ENCODE peak calls at places on chromosomes 3 and 15, in seven cellular contexts. G is mammary epithelial cell, P is neuronal stem cell, R is endothelial cell of umbilical vein, Q is fibroblast of lung, I is astrocyte, X is A549. N is an unnamed sample.

GRCh38 chr3:153601422-153601853 is 439.4 kb downstream of the RAP2B start:
- DNase-seq in G (no peak), P (no peak), R (peak), Q (no peak), I (no peak), X (no peak), N (no peak)

GRCh38 chr3:42745776-42746454 is 27.1 kb downstream of the CCDC13 start:
- DNase-seq in G (no peak), P (no peak), R (no peak), Q (no peak), I (no peak), X (no peak), N (no peak)

GRCh38 chr3:29591579-29591978 is 310.7 kb downstream of the RBMS3 start:
- DNase-seq in G (no peak), P (no peak), R (no peak), Q (no peak), I (no peak), X (peak), N (no peak)

GRCh38 chr3:150370982-150371381 is 37.1 kb upstream of the TSC22D2 start:
- DNase-seq in G (no peak), P (no peak), R (peak), Q (peak), I (no peak), X (no peak), N (no peak)

GRCh38 chr3:78496458-78496857 is 1271.3 kb downstream of the ROBO1 start:
- DNase-seq in G (no peak), P (no peak), R (no peak), Q (no peak), I (no peak), X (no peak), N (no peak)

GRCh38 chr3:123099331-123100191 is 32.7 kb downstream of the PDIA5 start:
- DNase-seq in G (no peak), P (no peak), R (no peak), Q (no peak), I (no peak), X (no peak), N (no peak)

GRCh38 chr3:157498374-157498773 is 4.8 kb downstream of the VEPH1 start:
- DNase-seq in G (no peak), P (no peak), R (no peak), Q (no peak), I (no peak), X (no peak), N (no peak)

GRCh38 chr3:139774570-139775302 is 97.0 kb upstream of the NMNAT3 start:
- DNase-seq in G (no peak), P (peak), R (no peak), Q (peak), I (peak), X (no peak), N (no peak)

GRCh38 chr15:47688573-47689086 is 28.7 kb upstream of the SEMA6D start:
- DNase-seq in G (peak), P (no peak), R (peak), Q (peak), I (peak), X (no peak), N (no peak)

GRCh38 chr3:31343075-31343474 is 189.7 kb upstream of the STT3B start:
- DNase-seq in G (no peak), P (no peak), R (no peak), Q (peak), I (peak), X (no peak), N (no peak)

GRCh38 chr3:126616931-126617330 is 38.0 kb downstream of the TXNRD3 start:
- DNase-seq in G (peak), P (no peak), R (peak), Q (peak), I (no peak), X (no peak), N (no peak)

GRCh38 chr15:74828835-74829234 is 2.4 kb downstream of the CPLX3 start:
- DNase-seq in G (no peak), P (no peak), R (no peak), Q (no peak), I (no peak), X (no peak), N (no peak)

GRCh38 chr3:196660381-196661166 is 21.1 kb downstream of the NRROS start:
- DNase-seq in G (no peak), P (no peak), R (no peak), Q (no peak), I (no peak), X (no peak), N (no peak)

GRCh38 chr3:11306815-11307589 is 34.8 kb downstream of the ATG7 start:
- DNase-seq in G (no peak), P (no peak), R (peak), Q (peak), I (peak), X (no peak), N (peak)

GRCh38 chr15:55627730-55628368 is 39.7 kb upstream of the PYGO1 start:
- DNase-seq in G (peak), P (no peak), R (peak), Q (peak), I (peak), X (peak), N (no peak)

GRCh38 chr15:96849501-96849900 is 519.0 kb downstream of the NR2F2 start:
- DNase-seq in G (peak), P (no peak), R (peak), Q (peak), I (peak), X (no peak), N (no peak)

GRCh38 chr3:119681279-119681678 is 4.1 kb upstream of the COX17 start:
- DNase-seq in G (peak), P (no peak), R (peak), Q (peak), I (peak), X (peak), N (no peak)

GRCh38 chr15:89851665-89852341 is 37.2 kb upstream of the ANPEP start:
- DNase-seq in G (no peak), P (no peak), R (peak), Q (no peak), I (no peak), X (no peak), N (no peak)

GRCh38 chr3:178930116-178930515 is 141.5 kb downstream of the ZMAT3 start:
- DNase-seq in G (no peak), P (no peak), R (no peak), Q (no peak), I (no peak), X (no peak), N (no peak)

GRCh38 chr3:196965112-196965803 is 3.4 kb downstream of the PIGZ start:
- DNase-seq in G (no peak), P (no peak), R (no peak), Q (no peak), I (no peak), X (no peak), N (no peak)

GRCh38 chr3:191695131-191695814 is 234.3 kb downstream of the PYDC2 start:
- DNase-seq in G (no peak), P (no peak), R (no peak), Q (no peak), I (no peak), X (no peak), N (no peak)

GRCh38 chr15:68412218-68412617 is 19.7 kb downstream of the ITGA11 start:
- DNase-seq in G (no peak), P (no peak), R (no peak), Q (no peak), I (no peak), X (no peak), N (no peak)

GRCh38 chr3:151895881-151896661 is 22.6 kb downstream of the SUCNR1 start:
- DNase-seq in G (no peak), P (no peak), R (peak), Q (peak), I (no peak), X (no peak), N (no peak)

GRCh38 chr3:14431556-14431927 is 29.1 kb downstream of the SLC6A6 start:
- DNase-seq in G (no peak), P (no peak), R (no peak), Q (no peak), I (no peak), X (no peak), N (no peak)

GRCh38 chr3:14429689-14430452 is 27.5 kb downstream of the SLC6A6 start:
- DNase-seq in G (no peak), P (no peak), R (no peak), Q (no peak), I (no peak), X (no peak), N (no peak)

GRCh38 chr3:14430706-14431470 is 28.5 kb downstream of the SLC6A6 start:
- DNase-seq in G (no peak), P (no peak), R (no peak), Q (no peak), I (no peak), X (no peak), N (no peak)

GRCh38 chr3:14428087-14429067 is 26.0 kb downstream of the SLC6A6 start:
- DNase-seq in G (no peak), P (no peak), R (no peak), Q (peak), I (no peak), X (no peak), N (no peak)

GRCh38 chr3:14429237-14429636 is 26.8 kb downstream of the SLC6A6 start:
- DNase-seq in G (no peak), P (no peak), R (no peak), Q (no peak), I (no peak), X (no peak), N (no peak)
- H3K4me2 ChIP-seq in G (no peak), P (no peak), R (no peak), Q (no peak), I (no peak), X (no peak), N (no peak)

DNA sequence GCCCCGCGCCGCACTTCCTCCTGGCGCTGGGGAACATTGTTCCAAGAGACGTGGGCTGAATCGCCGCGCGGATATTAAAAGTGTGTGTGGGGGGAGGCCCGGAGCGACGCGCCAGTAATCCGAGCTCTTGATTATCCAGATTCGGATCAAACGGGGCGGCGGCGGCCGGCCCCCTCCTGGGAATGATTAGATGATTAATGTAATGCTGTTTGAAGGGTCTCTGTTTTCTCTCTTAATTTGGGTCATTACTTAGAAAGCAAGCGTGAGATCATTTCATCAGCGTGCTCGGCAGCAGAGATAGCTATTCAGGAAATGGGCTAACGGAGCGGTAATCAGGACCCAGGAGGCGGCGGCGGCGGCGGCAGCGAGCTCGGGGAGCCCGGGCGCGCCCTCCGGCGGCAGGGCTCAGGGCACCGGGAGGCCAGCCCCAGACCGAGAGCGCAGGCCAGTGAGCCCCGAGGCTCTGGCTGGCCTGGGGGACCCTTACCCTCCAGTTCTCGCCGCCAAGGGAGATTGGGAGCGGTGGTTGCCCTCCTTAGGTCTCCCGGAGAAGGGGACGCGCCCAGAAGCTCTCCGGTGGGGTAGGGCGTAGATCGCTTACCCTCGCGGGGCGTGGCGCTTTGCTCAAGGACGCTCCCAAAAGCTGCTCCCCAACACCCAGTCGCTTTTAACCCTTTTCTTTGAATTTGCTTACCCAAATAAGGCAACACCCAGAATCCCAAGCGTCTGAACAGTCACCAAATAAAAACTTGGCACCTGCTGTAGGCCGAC is 4.5 kb downstream of the FEZF2 start:
- DNase-seq in G (no peak), P (no peak), R (no peak), Q (no peak), I (no peak), X (no peak), N (no peak)
- H3K4me3 ChIP-seq in G (no peak), P (peak), R (no peak), Q (no peak), I (peak), X (no peak), N (no peak)

GRCh38 chr3:187985636-187986035 is 168.3 kb upstream of the LPP start:
- DNase-seq in G (no peak), P (no peak), R (no peak), Q (peak), I (peak), X (no peak), N (no peak)
- H3K27ac ChIP-seq in G (no peak), P (no peak), R (no peak), Q (no peak), I (peak), X (peak), N (peak)

GRCh38 chr3:67012564-67012963 is 14.5 kb downstream of the KBTBD8 start:
- DNase-seq in G (no peak), P (no peak), R (no peak), Q (no peak), I (no peak), X (no peak), N (no peak)
- H3K4me2 ChIP-seq in G (no peak), P (no peak), R (no peak), Q (no peak), I (no peak), X (no peak), N (no peak)

DNA sequence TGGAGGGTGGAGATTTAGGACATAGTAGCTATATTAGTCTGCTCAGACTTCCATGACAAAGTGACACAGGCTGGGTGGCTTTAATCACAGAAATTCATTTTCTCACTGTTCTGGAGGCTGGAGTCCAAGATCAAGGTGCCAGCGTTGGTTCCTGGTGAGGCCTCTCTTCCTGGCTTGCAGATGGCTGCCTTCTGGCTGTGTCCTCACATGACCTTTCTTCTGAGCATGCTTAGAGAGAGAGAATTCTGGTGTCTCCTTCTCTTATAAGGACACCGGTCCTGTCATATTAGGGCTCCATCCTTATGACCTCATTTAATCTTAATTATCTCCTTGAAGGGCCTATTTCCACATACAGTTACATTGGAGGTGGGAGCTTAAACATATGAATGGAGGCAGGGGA is 14.9 kb upstream of the SHC4 start:
- DNase-seq in G (no peak), P (no peak), R (no peak), Q (no peak), I (no peak), X (no peak), N (no peak)
- H3K4me3 ChIP-seq in G (no peak), P (no peak), R (no peak), Q (no peak), I (no peak), X (no peak), N (no peak)